ENCODE peak calls at places on chromosomes 11 and 22, in four cellular contexts. W is psoas muscle, O is neuronal stem cell, M is astrocyte of the spinal cord. N is an unnamed sample.

GRCh38 chr22:50276143-50276542 is 6.0 kb upstream of the MAPK11 start:
- DNase-seq in W (no peak), O (no peak), M (peak), N (peak)

GRCh38 chr11:16460508-16460907 is 104.2 kb upstream of the SOX6 start:
- DNase-seq in W (no peak), O (no peak), M (no peak), N (no peak)

GRCh38 chr22:38455530-38456271 is 702 bp upstream of the KCNJ4 start:
- DNase-seq in W (no peak), O (peak), M (no peak), N (peak)

GRCh38 chr11:786235-787083 is 3.4 kb downstream of the CEND1 start:
- DNase-seq in W (no peak), O (no peak), M (no peak), N (no peak)

GRCh38 chr11:36306888-36307287 is 10.8 kb downstream of the PRR5L start:
- DNase-seq in W (no peak), O (no peak), M (peak), N (peak)

GRCh38 chr11:108388576-108388975 is 78.8 kb downstream of the C11orf65 start:
- DNase-seq in W (no peak), O (no peak), M (no peak), N (no peak)

GRCh38 chr11:94131363-94132115 is 2.9 kb downstream of the PANX1 start:
- DNase-seq in W (no peak), O (no peak), M (no peak), N (peak)

GRCh38 chr11:60924110-60924905 is at the start of gene TMEM132A:
- DNase-seq in W (peak), O (peak), M (peak), N (peak)

GRCh38 chr11:42407379-42407778 is 904.4 kb upstream of the API5 start:
- DNase-seq in W (no peak), O (peak), M (no peak), N (peak)

GRCh38 chr22:40400173-40400572 is 29.8 kb downstream of the SGSM3 start:
- DNase-seq in W (no peak), O (no peak), M (no peak), N (no peak)

GRCh38 chr11:103648054-103648453 is 388.4 kb upstream of the DDI1 start:
- DNase-seq in W (no peak), O (no peak), M (no peak), N (no peak)

GRCh38 chr11:35786918-35787557 is 124.5 kb downstream of the TRIM44 start:
- DNase-seq in W (no peak), O (no peak), M (peak), N (peak)

GRCh38 chr11:33564856-33565453 is 135.7 kb downstream of the C11orf91 start:
- DNase-seq in W (no peak), O (no peak), M (no peak), N (no peak)

GRCh38 chr22:36911887-36912661 is 1.4 kb upstream of the CSF2RB start:
- DNase-seq in W (no peak), O (no peak), M (no peak), N (no peak)

DNA sequence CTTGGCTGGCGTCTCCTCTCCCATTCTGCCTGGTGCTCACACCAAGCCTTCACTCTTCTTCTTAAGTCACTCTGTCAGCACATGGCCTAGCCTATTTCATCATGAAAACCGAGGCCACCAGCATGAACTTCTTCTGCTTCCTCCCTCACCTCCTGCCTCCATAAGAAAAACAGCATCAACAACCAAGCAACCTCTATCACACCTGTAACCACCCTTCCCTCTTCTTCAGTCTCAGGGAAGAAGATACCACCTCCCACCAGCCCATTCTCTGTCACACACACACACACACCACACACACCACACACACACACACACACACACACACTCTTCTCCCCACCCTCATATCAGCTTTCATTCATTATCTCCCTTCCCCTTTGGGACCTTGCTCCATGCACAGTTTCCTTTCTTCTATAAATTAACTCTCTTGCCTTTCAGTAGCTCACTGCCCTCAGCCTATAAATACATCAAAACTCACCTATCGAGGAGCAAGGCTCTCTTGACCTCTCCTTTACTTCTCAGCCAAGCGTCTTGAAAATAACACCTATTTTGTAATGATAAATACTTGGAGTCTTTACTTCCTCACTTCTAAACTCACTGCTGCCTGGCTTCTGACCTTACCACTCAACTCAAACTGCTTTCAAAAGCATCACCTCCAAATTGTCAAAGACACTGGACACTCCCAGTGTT is 36.5 kb downstream of the SC5D start:
- DNase-seq in W (no peak), O (no peak), M (no peak), N (no peak)
- H3K4me3 ChIP-seq in W (no peak), O (no peak), M (no peak), N (no peak)

DNA sequence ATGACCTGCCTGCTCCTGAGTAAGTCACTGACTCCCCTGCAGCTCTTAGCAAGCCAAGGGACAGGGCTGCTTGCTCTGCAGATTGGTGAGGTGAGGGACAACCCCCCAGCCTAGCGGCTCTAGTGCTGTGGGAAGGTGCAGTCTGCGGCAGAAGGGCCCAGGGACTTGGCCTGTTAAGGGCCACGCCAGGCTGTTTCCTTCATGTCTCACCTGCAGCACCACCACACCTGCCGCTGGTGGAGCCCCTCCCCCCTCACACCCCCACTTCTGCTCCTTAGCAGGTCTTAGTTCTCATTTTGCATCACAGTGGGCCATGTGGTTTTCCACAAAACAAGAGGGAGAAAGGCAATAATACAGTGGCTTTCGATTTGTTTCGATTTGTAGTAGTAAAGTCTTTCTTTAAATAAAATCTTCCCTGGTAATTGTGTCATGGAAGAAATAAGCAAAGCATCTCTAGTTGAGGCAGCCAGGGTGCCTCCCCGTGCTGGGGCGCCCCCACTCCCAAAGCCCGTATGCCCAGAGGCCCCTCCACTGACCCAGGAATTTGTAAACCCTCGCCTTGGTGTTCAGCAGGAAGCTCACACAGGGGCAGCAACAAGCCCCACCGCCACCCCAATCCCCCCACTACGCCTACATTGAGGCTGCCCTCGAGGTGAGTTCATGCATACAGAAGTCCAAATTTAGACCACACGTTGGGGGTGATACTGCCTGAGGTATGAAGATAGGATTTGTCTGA is 86.5 kb upstream of the CLDN5 start:
- DNase-seq in W (no peak), O (no peak), M (no peak), N (no peak)
- H3K4me3 ChIP-seq in W (no peak), O (no peak), M (no peak), N (no peak)

DNA sequence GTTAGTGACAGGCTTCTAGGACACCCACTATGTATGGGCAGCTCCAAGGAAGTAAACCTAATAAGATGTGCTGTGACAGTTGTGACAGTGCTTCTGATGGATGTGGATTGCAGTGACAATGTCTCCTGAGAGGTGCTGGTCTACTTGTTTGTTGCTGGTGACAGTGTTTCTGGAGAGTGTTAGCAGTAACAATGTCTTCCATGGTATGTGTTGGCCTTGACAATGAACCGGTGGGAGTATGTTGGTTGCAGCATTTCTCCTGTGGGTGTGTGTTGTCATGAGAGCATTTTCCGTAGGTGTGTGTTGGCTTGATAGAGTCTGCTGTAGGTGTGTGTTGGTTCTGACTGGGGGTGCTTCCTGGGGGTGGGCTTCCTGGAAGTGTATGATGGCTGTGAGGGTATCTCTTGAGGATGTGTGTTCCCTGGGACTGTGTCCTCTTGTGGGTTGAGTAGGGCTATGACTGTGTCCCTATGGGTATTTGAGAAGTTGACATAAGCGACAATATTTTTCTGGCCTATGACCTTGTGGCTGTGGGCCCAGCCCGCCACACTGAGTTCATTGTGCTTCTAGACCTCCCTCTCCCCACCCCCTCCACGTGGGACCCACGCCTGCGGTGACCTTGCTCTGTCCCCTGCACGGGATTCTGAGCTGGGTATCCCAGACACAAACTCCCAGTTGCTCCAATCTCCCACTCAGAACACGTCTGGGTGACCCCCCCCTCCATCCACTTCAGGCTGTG is 1.2 kb downstream of the DCHS1 start:
- DNase-seq in W (no peak), O (no peak), M (no peak), N (no peak)
- H3K4me3 ChIP-seq in W (peak), O (peak), M (peak), N (no peak)

GRCh38 chr11:116135897-116136296 is 631.7 kb upstream of the CADM1 start:
- DNase-seq in W (no peak), O (no peak), M (no peak), N (no peak)

GRCh38 chr11:116137753-116138152 is 633.5 kb upstream of the CADM1 start:
- DNase-seq in W (no peak), O (no peak), M (no peak), N (no peak)

GRCh38 chr11:116136987-116137674 is 632.9 kb upstream of the CADM1 start:
- DNase-seq in W (no peak), O (no peak), M (no peak), N (no peak)

GRCh38 chr11:116132273-116132978 is 628.2 kb upstream of the CADM1 start:
- DNase-seq in W (no peak), O (no peak), M (no peak), N (no peak)

GRCh38 chr11:116134450-116134849 is 630.2 kb upstream of the CADM1 start:
- DNase-seq in W (no peak), O (no peak), M (no peak), N (no peak)
- H3K4me3 ChIP-seq in W (no peak), O (no peak), M (no peak), N (no peak)

DNA sequence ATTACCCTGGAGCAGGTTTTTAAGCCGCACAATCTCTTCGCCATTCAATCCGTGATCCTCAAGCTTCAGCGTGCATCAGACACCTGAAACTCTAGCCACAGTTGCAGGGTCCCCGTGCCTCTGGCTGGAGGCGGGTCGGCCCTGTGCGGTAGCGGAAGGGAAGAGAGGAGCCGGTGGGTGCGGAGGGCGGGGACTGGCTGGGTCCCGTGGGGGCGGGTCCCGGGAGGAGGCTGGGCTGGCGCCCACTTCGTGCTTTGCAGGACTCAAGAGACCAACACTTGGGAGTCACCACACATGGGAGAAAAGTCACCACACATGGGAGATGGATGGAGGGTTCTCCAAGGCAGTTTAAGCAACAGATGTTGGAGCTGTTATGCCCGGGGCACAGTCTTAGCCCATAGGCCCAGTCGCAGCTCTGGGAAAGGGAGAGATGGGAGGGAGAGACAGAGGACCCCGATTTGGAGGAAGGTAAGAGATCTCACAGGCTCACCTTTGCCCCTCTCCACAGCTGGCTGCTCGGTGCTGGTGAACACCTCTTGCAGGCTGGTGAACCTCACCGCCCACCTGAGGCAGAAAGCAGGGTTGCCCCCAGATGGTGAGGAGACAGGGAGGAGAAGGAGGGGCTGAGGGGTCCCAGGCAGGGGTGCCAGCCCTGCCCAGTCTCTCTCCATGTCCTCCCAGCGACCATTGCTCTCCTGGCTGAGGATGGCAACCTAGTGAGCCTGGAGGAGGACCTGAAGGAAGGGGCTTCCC is 965 bp downstream of the C22orf15 start:
- DNase-seq in W (peak), O (no peak), M (no peak), N (no peak)
- H3K4me3 ChIP-seq in W (peak), O (no peak), M (peak), N (no peak)